ENCODE peak calls at places on chromosomes 5 and 9, in eight cellular contexts. One of them, this sample, is unnamed.
A peak's percentile ranks its signal among the peaks of the same experiment; 100 is the strongest.

GRCh38 chr5:8020861-8021514 is 152.0 kb downstream of the MTRR start:
- DNase-seq in A549: no peak
- DNase-seq in HCT116: no peak
- DNase-seq in breast epithelium: no peak
- DNase-seq in mammary epithelial cell: no peak
- DNase-seq in cardiac muscle cell: no peak
- DNase-seq in kidney: no peak
- DNase-seq in CD8-positive, alpha-beta T cell: no peak
- DNase-seq in this sample: no peak

GRCh38 chr9:37984672-37985611 is 81.0 kb upstream of the SLC25A51 start:
- DNase-seq in cardiac muscle cell: peak; percentile 69
- DNase-seq in CD8-positive, alpha-beta T cell: no peak
- DNase-seq in mammary epithelial cell: no peak
- DNase-seq in kidney: peak; percentile 59
- DNase-seq in A549: no peak
- DNase-seq in breast epithelium: no peak
- DNase-seq in HCT116: no peak
- DNase-seq in this sample: no peak

GRCh38 chr9:34382054-34382453 is 5.4 kb upstream of the MYORG start:
- DNase-seq in HCT116: no peak
- DNase-seq in CD8-positive, alpha-beta T cell: no peak
- DNase-seq in breast epithelium: no peak
- DNase-seq in kidney: no peak
- DNase-seq in cardiac muscle cell: no peak
- DNase-seq in mammary epithelial cell: no peak
- DNase-seq in A549: no peak
- DNase-seq in this sample: peak; percentile 54

GRCh38 chr5:305459-305858 is 16.1 kb upstream of the AHRR start:
- DNase-seq in HCT116: no peak
- DNase-seq in mammary epithelial cell: no peak
- DNase-seq in CD8-positive, alpha-beta T cell: no peak
- DNase-seq in kidney: no peak
- DNase-seq in breast epithelium: no peak
- DNase-seq in cardiac muscle cell: no peak
- DNase-seq in A549: no peak
- DNase-seq in this sample: no peak

GRCh38 chr9:7150153-7150890 is 392.5 kb downstream of the KDM4C start:
- DNase-seq in CD8-positive, alpha-beta T cell: peak; percentile 9
- DNase-seq in mammary epithelial cell: no peak
- DNase-seq in kidney: no peak
- DNase-seq in A549: no peak
- DNase-seq in cardiac muscle cell: no peak
- DNase-seq in HCT116: no peak
- DNase-seq in breast epithelium: no peak
- DNase-seq in this sample: no peak

GRCh38 chr5:44707721-44708120 is 101.0 kb upstream of the MRPS30 start:
- DNase-seq in cardiac muscle cell: no peak
- DNase-seq in breast epithelium: no peak
- DNase-seq in HCT116: no peak
- DNase-seq in mammary epithelial cell: no peak
- DNase-seq in kidney: no peak
- DNase-seq in A549: no peak
- DNase-seq in CD8-positive, alpha-beta T cell: no peak
- DNase-seq in this sample: no peak

GRCh38 chr5:87732875-87733768 is 320.4 kb upstream of the CCNH start:
- DNase-seq in kidney: no peak
- DNase-seq in A549: no peak
- DNase-seq in HCT116: no peak
- DNase-seq in breast epithelium: no peak
- DNase-seq in mammary epithelial cell: no peak
- DNase-seq in CD8-positive, alpha-beta T cell: no peak
- DNase-seq in cardiac muscle cell: no peak
- DNase-seq in this sample: no peak

GRCh38 chr5:18527017-18527416 is 892.8 kb downstream of the TAF11L14 start:
- DNase-seq in mammary epithelial cell: no peak
- DNase-seq in A549: no peak
- DNase-seq in kidney: no peak
- DNase-seq in breast epithelium: no peak
- DNase-seq in HCT116: no peak
- DNase-seq in cardiac muscle cell: no peak
- DNase-seq in CD8-positive, alpha-beta T cell: no peak
- DNase-seq in this sample: no peak

GRCh38 chr5:78956901-78957300 is 28.2 kb downstream of the ARSB start:
- DNase-seq in breast epithelium: no peak
- DNase-seq in CD8-positive, alpha-beta T cell: no peak
- DNase-seq in A549: no peak
- DNase-seq in cardiac muscle cell: no peak
- DNase-seq in HCT116: no peak
- DNase-seq in kidney: no peak
- DNase-seq in mammary epithelial cell: no peak
- DNase-seq in this sample: no peak

GRCh38 chr9:15246688-15247087 is 60.3 kb downstream of the TTC39B start:
- DNase-seq in breast epithelium: no peak
- DNase-seq in HCT116: peak; percentile 4
- DNase-seq in cardiac muscle cell: no peak
- DNase-seq in mammary epithelial cell: peak; percentile 89
- DNase-seq in A549: no peak
- DNase-seq in kidney: no peak
- DNase-seq in CD8-positive, alpha-beta T cell: no peak
- DNase-seq in this sample: no peak

GRCh38 chr5:78929833-78930232 is 55.3 kb downstream of the ARSB start:
- DNase-seq in HCT116: no peak
- DNase-seq in A549: no peak
- DNase-seq in kidney: no peak
- DNase-seq in mammary epithelial cell: peak; percentile 53
- DNase-seq in breast epithelium: no peak
- DNase-seq in cardiac muscle cell: no peak
- DNase-seq in CD8-positive, alpha-beta T cell: no peak
- DNase-seq in this sample: no peak

GRCh38 chr5:1666812-1667588 is 132.6 kb downstream of the MRPL36 start:
- DNase-seq in breast epithelium: no peak
- DNase-seq in mammary epithelial cell: no peak
- DNase-seq in cardiac muscle cell: peak; percentile 46
- DNase-seq in HCT116: no peak
- DNase-seq in CD8-positive, alpha-beta T cell: peak; percentile 61
- DNase-seq in A549: peak; percentile 58
- DNase-seq in kidney: peak; percentile 72
- DNase-seq in this sample: peak; percentile 59

GRCh38 chr5:21094619-21095018 is 1106.6 kb upstream of the CDH18 start:
- DNase-seq in HCT116: no peak
- DNase-seq in mammary epithelial cell: no peak
- DNase-seq in kidney: no peak
- DNase-seq in cardiac muscle cell: no peak
- DNase-seq in A549: no peak
- DNase-seq in breast epithelium: no peak
- DNase-seq in CD8-positive, alpha-beta T cell: no peak
- DNase-seq in this sample: no peak

GRCh38 chr9:21830589-21830988 is 28.2 kb downstream of the MTAP start:
- DNase-seq in kidney: no peak
- DNase-seq in HCT116: no peak
- DNase-seq in cardiac muscle cell: no peak
- DNase-seq in breast epithelium: no peak
- DNase-seq in A549: peak; percentile 3
- DNase-seq in mammary epithelial cell: peak; percentile 72
- DNase-seq in CD8-positive, alpha-beta T cell: no peak
- DNase-seq in this sample: no peak

GRCh38 chr9:81380504-81380903 is 308.8 kb downstream of the TLE1 start:
- DNase-seq in mammary epithelial cell: no peak
- DNase-seq in kidney: no peak
- DNase-seq in HCT116: no peak
- DNase-seq in A549: no peak
- DNase-seq in CD8-positive, alpha-beta T cell: no peak
- DNase-seq in breast epithelium: no peak
- DNase-seq in cardiac muscle cell: no peak
- DNase-seq in this sample: no peak

GRCh38 chr5:149639718-149640117 is 58.4 kb downstream of the ARHGEF37 start:
- DNase-seq in cardiac muscle cell: no peak
- DNase-seq in CD8-positive, alpha-beta T cell: no peak
- DNase-seq in breast epithelium: no peak
- DNase-seq in mammary epithelial cell: no peak
- DNase-seq in kidney: no peak
- DNase-seq in A549: no peak
- DNase-seq in HCT116: no peak
- DNase-seq in this sample: no peak

GRCh38 chr9:105647595-105648349 is 14.5 kb upstream of the TAL2 start:
- DNase-seq in mammary epithelial cell: no peak
- DNase-seq in cardiac muscle cell: peak; percentile 10
- DNase-seq in kidney: no peak
- DNase-seq in A549: no peak
- DNase-seq in HCT116: no peak
- DNase-seq in CD8-positive, alpha-beta T cell: no peak
- DNase-seq in breast epithelium: no peak
- DNase-seq in this sample: no peak

GRCh38 chr5:133916914-133917313 is 51.5 kb downstream of the C5orf15 start:
- DNase-seq in A549: no peak
- DNase-seq in kidney: no peak
- DNase-seq in breast epithelium: no peak
- DNase-seq in CD8-positive, alpha-beta T cell: no peak
- DNase-seq in mammary epithelial cell: no peak
- DNase-seq in HCT116: no peak
- DNase-seq in cardiac muscle cell: no peak
- DNase-seq in this sample: no peak
- H3K27ac ChIP-seq in A549: no peak overlapping the region
- H3K27ac ChIP-seq in kidney: no peak overlapping the region
- H3K27ac ChIP-seq in breast epithelium: no peak overlapping the region
- H3K27ac ChIP-seq in CD8-positive, alpha-beta T cell: no peak overlapping the region
- H3K27ac ChIP-seq in mammary epithelial cell: no peak overlapping the region
- H3K27ac ChIP-seq in HCT116: no peak overlapping the region
- H3K27ac ChIP-seq in cardiac muscle cell: no peak overlapping the region
- H3K27ac ChIP-seq in this sample: no peak overlapping the region

DNA sequence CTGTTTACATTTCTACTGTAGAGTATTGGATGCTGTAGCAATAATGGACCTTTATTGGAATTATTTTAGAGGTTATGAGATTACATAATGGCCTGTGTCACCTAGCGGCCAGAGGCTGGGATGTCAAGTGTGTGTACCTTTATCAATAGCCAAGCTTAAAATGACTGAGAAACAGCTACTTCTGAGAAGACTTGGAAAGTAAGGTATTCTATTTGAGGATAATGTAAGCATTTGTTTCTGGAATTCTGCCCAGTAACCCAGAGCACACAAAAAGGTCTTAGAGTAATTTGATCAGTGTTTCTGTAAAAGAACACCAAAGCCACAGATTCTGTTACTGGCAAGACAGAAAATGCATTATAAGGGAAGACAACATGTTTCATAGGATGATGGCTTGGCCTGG is 116.8 kb downstream of the MACIR start:
- DNase-seq in CD8-positive, alpha-beta T cell: no peak
- DNase-seq in cardiac muscle cell: peak; percentile 60
- DNase-seq in HCT116: no peak
- DNase-seq in breast epithelium: no peak
- DNase-seq in kidney: no peak
- DNase-seq in mammary epithelial cell: no peak
- DNase-seq in A549: no peak
- DNase-seq in this sample: no peak
- TF ChIP-seq CTCF in CD8-positive, alpha-beta T cell: no peak
- TF ChIP-seq CTCF in cardiac muscle cell: no peak
- TF ChIP-seq CTCF in HCT116: peak; percentile 5
- TF ChIP-seq CTCF in breast epithelium: no peak
- TF ChIP-seq CTCF in kidney: no peak
- TF ChIP-seq CTCF in mammary epithelial cell: peak; percentile 28
- TF ChIP-seq CTCF in A549: no peak
- TF ChIP-seq CTCF in this sample: no peak

GRCh38 chr9:2000314-2000713 is 14.8 kb upstream of the SMARCA2 start:
- DNase-seq in A549: no peak
- DNase-seq in CD8-positive, alpha-beta T cell: no peak
- DNase-seq in mammary epithelial cell: no peak
- DNase-seq in HCT116: no peak
- DNase-seq in kidney: no peak
- DNase-seq in cardiac muscle cell: no peak
- DNase-seq in breast epithelium: no peak
- DNase-seq in this sample: no peak
- H3K27ac ChIP-seq in A549: no peak overlapping the region
- H3K27ac ChIP-seq in CD8-positive, alpha-beta T cell: no peak overlapping the region
- H3K27ac ChIP-seq in mammary epithelial cell: no peak overlapping the region
- H3K27ac ChIP-seq in HCT116: no peak overlapping the region
- H3K27ac ChIP-seq in kidney: no peak overlapping the region
- H3K27ac ChIP-seq in cardiac muscle cell: no peak overlapping the region
- H3K27ac ChIP-seq in breast epithelium: no peak overlapping the region
- H3K27ac ChIP-seq in this sample: no peak overlapping the region

DNA sequence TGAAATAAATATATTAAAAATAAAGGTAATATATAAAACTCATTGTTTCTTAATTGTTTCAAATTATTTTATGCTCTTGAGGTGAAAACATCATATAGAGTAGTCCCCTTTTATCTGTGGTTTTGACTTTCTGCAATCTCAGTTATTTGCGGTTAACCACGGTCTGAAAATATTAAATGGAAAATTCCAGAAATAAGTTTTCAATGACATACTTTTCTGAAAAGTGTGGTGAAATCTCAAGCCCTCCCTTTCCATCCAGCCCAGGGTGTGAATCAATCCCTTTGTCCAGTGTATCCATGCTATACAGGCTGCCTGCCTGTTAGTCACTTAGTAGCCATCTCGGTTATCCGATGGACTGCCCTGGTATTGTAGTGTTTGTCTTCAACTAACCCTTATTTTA is 546.7 kb upstream of the DMAC1 start:
- DNase-seq in kidney: no peak
- DNase-seq in mammary epithelial cell: no peak
- DNase-seq in CD8-positive, alpha-beta T cell: no peak
- DNase-seq in breast epithelium: no peak
- DNase-seq in cardiac muscle cell: peak; percentile 68
- DNase-seq in HCT116: no peak
- DNase-seq in A549: no peak
- DNase-seq in this sample: no peak
- TF ChIP-seq CTCF in kidney: no peak
- TF ChIP-seq CTCF in mammary epithelial cell: no peak
- TF ChIP-seq CTCF in CD8-positive, alpha-beta T cell: no peak
- TF ChIP-seq CTCF in breast epithelium: no peak
- TF ChIP-seq CTCF in cardiac muscle cell: no peak
- TF ChIP-seq CTCF in HCT116: no peak
- TF ChIP-seq CTCF in A549: no peak
- TF ChIP-seq CTCF in this sample: no peak